ENCODE peak calls at places on chromosomes 16 and 17, in four cellular contexts. U is osteocyte; T is T-helper 2 cell; S is activated CD8-positive, alpha-beta memory T cell treated with anti-CD3 and anti-CD28 coated beads for 48 hours. C is an unnamed sample.

GRCh38 chr17:77020973-77021372 is 119.8 kb upstream of the SEC14L1 start:
- DNase-seq in U (no peak), T (no peak), S (no peak), C (no peak)

GRCh38 chr17:29034510-29034909 is 8.4 kb upstream of the PIPOX start:
- DNase-seq in S (no peak), T (no peak), U (no peak), C (no peak)

GRCh38 chr16:52572656-52573055 is 25.7 kb upstream of the TOX3 start:
- DNase-seq in S (no peak), U (no peak), T (no peak), C (no peak)

GRCh38 chr16:72986011-72986410 is 61.9 kb downstream of the ZFHX3 start:
- DNase-seq in U (no peak), T (no peak), S (no peak), C (peak)

GRCh38 chr17:49180303-49180702 is 30.1 kb downstream of the GNGT2 start:
- DNase-seq in U (no peak), S (peak), T (peak), C (no peak)

GRCh38 chr17:31739300-31739699 is 119.7 kb downstream of the COPRS start:
- DNase-seq in U (no peak), S (no peak), T (no peak), C (no peak)

GRCh38 chr17:82013772-82014321 is 8.8 kb downstream of the CENPX start:
- DNase-seq in S (no peak), U (no peak), T (no peak), C (no peak)

GRCh38 chr17:77892469-77893143 is 65.9 kb upstream of the TNRC6C start:
- DNase-seq in U (no peak), S (no peak), T (no peak), C (no peak)

GRCh38 chr17:61398721-61399130 is 917 bp upstream of the TBX2 start:
- DNase-seq in S (no peak), T (no peak), U (no peak), C (no peak)

GRCh38 chr16:87101903-87102302 is 215.3 kb downstream of the C16orf95 start:
- DNase-seq in T (no peak), U (no peak), S (no peak), C (no peak)

GRCh38 chr17:12041316-12041715 is 20.6 kb downstream of the MAP2K4 start:
- DNase-seq in T (no peak), S (no peak), U (no peak), C (no peak)

GRCh38 chr16:8575399-8575798 is 14.9 kb downstream of the TMEM114 start:
- DNase-seq in S (no peak), T (no peak), U (no peak), C (no peak)

GRCh38 chr17:16477255-16477654 is 14.7 kb downstream of the LRRC75A start:
- DNase-seq in U (no peak), T (no peak), S (no peak), C (no peak)

GRCh38 chr17:48564200-48565023 is 13.7 kb downstream of the HOXB4 start:
- DNase-seq in T (no peak), S (no peak), U (no peak), C (no peak)

GRCh38 chr17:29713626-29714025 is 90.9 kb upstream of the CORO6 start:
- DNase-seq in T (no peak), U (no peak), S (no peak), C (peak)

GRCh38 chr17:80647746-80648145 is 103.1 kb downstream of the RPTOR start:
- DNase-seq in U (no peak), S (no peak), T (no peak), C (no peak)

GRCh38 chr17:41392278-41392677 is 5.1 kb downstream of the KRT31 start:
- DNase-seq in S (no peak), T (no peak), U (no peak), C (no peak)

GRCh38 chr17:80892019-80892855 is 99.4 kb upstream of the CHMP6 start:
- DNase-seq in U (no peak), S (peak), T (peak), C (peak)

GRCh38 chr17:82767041-82767754 is 15.3 kb downstream of the TBCD start:
- DNase-seq in U (no peak), S (no peak), T (no peak), C (no peak)

C was measured in esophagus muscularis mucosa.